ENCODE peak calls at places on chromosomes 7 and 10, in eight cellular contexts. P is SJSA1, Z is heart left ventricle, X is MM.1S, M is brain microvascular endothelial cell, S is IMR-90, Y is cardiac muscle cell, F is dorsolateral prefrontal cortex. C is an unnamed sample.

GRCh38 chr10:68106656-68107055 is 2.6 kb upstream of the MYPN start:
- DNase-seq in X (no peak), M (peak), Y (peak), S (peak), P (peak), Z (no peak), F (no peak), C (no peak)

GRCh38 chr7:157022681-157023588 is 12.5 kb upstream of the MNX1 start:
- DNase-seq in M (no peak), Z (no peak), X (no peak), F (no peak), P (no peak), S (no peak), Y (no peak), C (peak)

GRCh38 chr10:69232252-69232651 is 12.1 kb downstream of the HKDC1 start:
- DNase-seq in M (peak), Z (no peak), S (peak), F (no peak), P (peak), Y (peak), X (no peak), C (peak)

GRCh38 chr10:116907588-116907987 is 58.3 kb downstream of the ENO4 start:
- DNase-seq in F (no peak), Y (no peak), M (no peak), P (no peak), X (no peak), S (no peak), Z (no peak), C (no peak)

GRCh38 chr7:151844080-151844827 is 32.7 kb downstream of the PRKAG2 start:
- DNase-seq in M (peak), X (no peak), Y (peak), F (no peak), S (peak), P (peak), Z (no peak), C (no peak)

GRCh38 chr7:82263880-82264751 is 179.5 kb downstream of the CACNA2D1 start:
- DNase-seq in X (no peak), P (no peak), S (no peak), Y (no peak), M (no peak), Z (no peak), F (no peak), C (no peak)

GRCh38 chr7:67406941-67407340 is 410.3 kb downstream of the TYW1 start:
- DNase-seq in F (no peak), M (no peak), S (no peak), Y (peak), X (no peak), P (no peak), Z (no peak), C (no peak)

GRCh38 chr10:113583561-113583960 is 30.7 kb downstream of the HABP2 start:
- DNase-seq in M (no peak), F (no peak), Z (no peak), P (no peak), X (no peak), S (no peak), Y (no peak), C (no peak)

GRCh38 chr10:71150811-71151210 is 61.6 kb upstream of the UNC5B start:
- DNase-seq in X (no peak), P (no peak), Z (no peak), S (no peak), M (no peak), Y (no peak), F (no peak), C (no peak)

GRCh38 chr10:117259279-117259678 is 18.4 kb downstream of the SLC18A2 start:
- DNase-seq in Y (no peak), X (no peak), Z (no peak), S (no peak), M (no peak), P (no peak), F (no peak), C (no peak)

GRCh38 chr7:72020301-72020700 is 391.8 kb downstream of the CALN1 start:
- DNase-seq in S (no peak), M (no peak), Z (no peak), X (no peak), P (no peak), Y (no peak), F (no peak), C (no peak)

GRCh38 chr7:142857625-142858024 is 2.7 kb downstream of the EPHB6 start:
- DNase-seq in X (no peak), M (no peak), S (no peak), Y (no peak), P (no peak), Z (no peak), F (no peak), C (no peak)

GRCh38 chr7:142862401-142863400 is 7.8 kb downstream of the EPHB6 start:
- DNase-seq in X (no peak), F (no peak), P (no peak), S (no peak), M (no peak), Y (no peak), Z (no peak), C (no peak)

GRCh38 chr7:142860968-142861367 is 6.1 kb downstream of the EPHB6 start:
- DNase-seq in F (no peak), Y (no peak), M (no peak), X (no peak), P (no peak), Z (no peak), S (no peak), C (no peak)

GRCh38 chr7:142859411-142859810 is 4.5 kb downstream of the EPHB6 start:
- DNase-seq in Z (no peak), P (no peak), S (no peak), Y (no peak), F (no peak), M (no peak), X (no peak), C (no peak)

GRCh38 chr7:142859829-142860228 is 5.0 kb downstream of the EPHB6 start:
- DNase-seq in P (no peak), Z (no peak), X (no peak), S (peak), M (peak), F (no peak), Y (peak), C (no peak)
- H3K4me3 ChIP-seq in P (no peak), Z (no peak), X (no peak), S (no peak), M (no peak), F (no peak), Y (no peak), C (no peak)

GRCh38 chr10:33353853-33354252 is 19.4 kb upstream of the NRP1 start:
- DNase-seq in F (no peak), S (no peak), X (no peak), P (no peak), Z (no peak), Y (no peak), M (no peak), C (no peak)

GRCh38 chr10:33353334-33353733 is 18.9 kb upstream of the NRP1 start:
- DNase-seq in Z (no peak), S (no peak), F (peak), M (no peak), X (no peak), P (no peak), Y (no peak), C (no peak)

GRCh38 chr10:33352154-33352553 is 17.7 kb upstream of the NRP1 start:
- DNase-seq in Z (no peak), S (peak), F (no peak), Y (peak), P (peak), X (no peak), M (peak), C (no peak)

GRCh38 chr10:33350041-33350440 is 15.6 kb upstream of the NRP1 start:
- DNase-seq in Y (no peak), Z (no peak), F (no peak), P (no peak), X (no peak), M (no peak), S (no peak), C (no peak)

DNA sequence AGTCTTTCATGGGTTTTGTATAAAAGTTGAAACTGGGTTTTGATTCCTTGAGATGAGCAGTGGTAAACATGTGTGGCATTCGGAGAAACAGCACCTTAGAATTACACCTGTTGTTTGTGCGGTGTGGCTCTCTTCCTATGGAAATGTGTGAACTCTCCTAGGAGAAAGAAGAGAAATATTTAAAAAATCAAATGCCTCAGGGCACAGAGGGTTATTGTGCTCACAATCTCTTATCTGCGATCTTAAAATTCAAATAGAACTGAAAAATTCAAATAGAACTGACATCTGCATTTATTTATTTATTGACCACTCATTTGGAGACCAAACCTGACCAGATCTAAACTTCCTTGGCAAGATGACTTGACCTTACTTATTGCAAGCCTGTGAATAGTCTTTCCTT is 18.2 kb upstream of the NRP1 start:
- DNase-seq in P (no peak), S (no peak), X (no peak), Y (no peak), Z (no peak), F (no peak), M (no peak), C (no peak)
- H3K27ac ChIP-seq in P (no peak), S (no peak), X (no peak), Y (no peak), Z (no peak), F (no peak), M (no peak), C (no peak)

DNA sequence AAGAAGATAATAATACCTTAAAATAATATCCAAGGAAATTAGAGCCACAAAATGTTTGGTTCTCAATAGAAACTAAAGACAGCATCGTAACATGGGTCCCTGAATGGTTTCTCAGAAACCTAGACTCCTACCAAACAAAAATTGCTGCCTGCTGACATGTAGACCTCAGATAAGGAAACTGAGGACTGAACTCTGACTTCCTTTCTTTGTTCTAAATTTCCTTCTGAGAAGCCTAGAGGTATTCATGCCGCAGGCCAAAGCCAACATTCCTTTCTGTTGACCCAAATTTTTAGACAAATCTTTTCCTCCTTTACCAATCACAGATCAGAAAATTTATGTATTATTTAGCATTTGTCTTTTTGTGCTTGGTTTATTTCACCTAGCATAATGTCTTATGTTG is 816.7 kb upstream of the PHF14 start:
- DNase-seq in F (no peak), S (no peak), P (peak), Z (no peak), Y (peak), X (no peak), M (no peak), C (no peak)
- H3K4me3 ChIP-seq in F (no peak), S (no peak), P (no peak), Z (peak), Y (no peak), X (no peak), M (no peak), C (no peak)

DNA sequence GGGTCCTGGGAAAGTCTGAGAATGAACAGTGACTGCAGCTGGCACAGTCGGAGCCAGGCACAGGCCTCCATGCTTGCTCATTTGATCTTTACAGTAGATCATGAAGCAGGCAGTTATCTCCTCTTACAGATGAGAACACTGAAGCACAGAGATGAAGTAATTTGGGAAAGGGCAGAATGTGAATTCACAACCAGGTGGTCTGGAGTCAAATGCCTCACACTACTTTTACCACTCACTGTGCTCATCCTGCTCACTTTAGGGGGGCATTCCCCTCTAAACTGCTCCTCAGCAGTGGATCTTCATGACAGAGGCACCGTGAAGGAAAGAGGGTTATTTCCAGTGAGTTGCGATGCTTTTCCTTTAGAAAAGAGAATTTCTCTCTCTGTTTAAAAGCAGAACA is 15.1 kb downstream of the SNX10 start:
- DNase-seq in Z (no peak), F (no peak), P (no peak), S (no peak), X (no peak), Y (no peak), M (no peak), C (no peak)
- H3K27ac ChIP-seq in Z (peak), F (no peak), P (no peak), S (no peak), X (no peak), Y (no peak), M (no peak), C (peak)

DNA sequence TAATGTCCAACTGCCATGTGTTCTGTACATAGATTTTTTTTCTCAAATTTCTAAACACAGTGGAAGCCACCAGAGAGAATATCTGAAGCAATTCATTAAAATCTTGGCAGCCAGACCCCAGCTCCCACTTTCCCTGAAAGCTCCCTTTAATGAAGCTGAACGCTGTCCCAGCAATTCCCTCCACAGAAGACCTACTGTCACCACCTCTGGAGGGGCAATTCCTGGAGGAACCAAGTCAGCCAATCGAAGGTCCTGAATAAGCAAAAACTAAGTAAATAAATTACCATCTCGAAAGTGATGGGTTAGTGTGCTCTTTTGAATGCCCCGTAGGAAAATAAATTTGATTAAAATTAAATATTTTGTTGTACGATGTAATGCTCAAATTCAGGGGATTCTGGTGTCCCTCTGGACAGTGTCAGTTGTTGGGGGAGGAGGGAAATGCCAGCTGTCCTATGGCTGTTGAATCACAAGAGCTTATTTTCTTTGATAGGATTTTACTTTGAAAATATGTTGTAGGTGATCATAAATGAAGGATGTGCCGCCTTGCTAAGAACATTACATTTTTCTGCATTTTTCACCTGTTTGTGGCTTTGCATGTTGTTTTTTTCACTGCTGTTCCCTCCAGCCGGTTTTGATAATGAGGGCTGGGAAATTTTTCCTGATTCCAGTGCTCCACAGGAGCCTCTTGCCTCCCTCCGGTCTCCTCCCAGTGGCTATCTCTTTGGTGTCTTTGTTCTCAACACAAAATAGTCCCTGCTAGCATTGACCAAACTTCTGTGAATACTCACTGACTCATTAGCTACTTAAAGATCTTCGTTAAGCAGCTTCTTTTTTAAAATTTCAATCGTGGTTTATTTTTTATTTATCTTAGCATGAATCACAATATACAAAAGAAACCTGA is 9.3 kb upstream of the GSAP start:
- DNase-seq in M (peak), Y (peak), S (peak), Z (no peak), P (peak), F (no peak), X (no peak), C (no peak)
- H3K4me3 ChIP-seq in M (peak), Y (no peak), S (peak), Z (peak), P (peak), F (peak), X (peak), C (no peak)

GRCh38 chr10:15791816-15792524 is 68.3 kb downstream of the MINDY3 start:
- DNase-seq in F (no peak), P (no peak), S (peak), M (no peak), X (no peak), Y (peak), Z (peak), C (no peak)
- H3K27ac ChIP-seq in F (no peak), P (no peak), S (peak), M (no peak), X (no peak), Y (peak), Z (peak), C (peak)

GRCh38 chr7:107999814-108000560 is 3.0 kb downstream of the LAMB1 start:
- DNase-seq in X (no peak), M (no peak), S (peak), Z (no peak), F (no peak), P (peak), Y (no peak), C (no peak)
- H3K4me3 ChIP-seq in X (no peak), M (peak), S (no peak), Z (peak), F (no peak), P (peak), Y (no peak), C (no peak)

GRCh38 chr7:111740942-111741341 is 178.7 kb upstream of the IMMP2L start:
- DNase-seq in Z (no peak), M (no peak), Y (no peak), P (no peak), F (no peak), S (no peak), X (no peak), C (no peak)

GRCh38 chr7:111746950-111747349 is 184.7 kb upstream of the IMMP2L start:
- DNase-seq in F (no peak), M (no peak), X (no peak), P (no peak), S (no peak), Z (no peak), Y (no peak), C (no peak)

GRCh38 chr7:111743244-111743852 is 181.1 kb upstream of the IMMP2L start:
- DNase-seq in S (no peak), X (no peak), Z (no peak), Y (no peak), F (no peak), M (no peak), P (no peak), C (no peak)

GRCh38 chr7:111741811-111742240 is 179.5 kb upstream of the IMMP2L start:
- DNase-seq in S (peak), M (peak), P (peak), Z (no peak), X (peak), Y (peak), F (peak), C (peak)

DNA sequence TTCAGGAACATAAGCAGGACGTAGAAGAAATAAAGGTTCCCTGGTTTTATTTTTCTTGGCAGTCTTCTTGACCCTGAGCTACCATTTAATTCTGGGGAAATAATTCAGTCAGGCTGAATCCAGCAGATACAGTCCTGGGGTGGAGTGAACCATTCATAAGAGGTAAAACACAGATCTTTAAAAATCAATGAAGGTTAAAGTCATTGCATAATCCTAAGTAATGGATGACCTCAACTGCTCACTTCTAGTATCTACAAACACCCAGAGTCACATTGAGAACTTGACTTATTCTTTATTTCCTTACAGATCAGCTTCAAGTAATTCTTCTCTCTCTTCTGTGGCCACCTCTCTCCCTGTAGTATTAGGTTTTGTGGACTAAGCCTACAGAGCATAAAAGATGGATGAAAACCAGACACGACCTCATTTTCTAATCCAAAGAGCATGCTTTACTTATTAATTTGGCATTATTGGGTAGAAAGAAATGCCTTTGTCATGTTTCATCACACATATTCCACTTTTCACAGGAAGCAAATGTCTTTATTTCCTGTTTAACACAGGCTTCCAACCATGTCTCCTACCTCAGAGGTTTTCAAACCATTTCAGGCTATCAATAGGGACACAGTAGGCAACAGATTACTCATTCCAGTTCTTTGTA is 182.3 kb upstream of the IMMP2L start:
- DNase-seq in S (peak), F (no peak), X (no peak), M (peak), Z (no peak), P (no peak), Y (peak), C (no peak)
- H3K27ac ChIP-seq in S (no peak), F (no peak), X (no peak), M (peak), Z (no peak), P (no peak), Y (no peak), C (no peak)

C was measured in small intestine.